ENCODE peak calls at places on chromosomes 4 and X, in five cellular contexts. C is right atrium auricular region; W is fibroblast of lung; U is naive thymus-derived CD4-positive, alpha-beta T cell; P is DND-41. T is an unnamed sample.

GRCh38 chrX:131734621-131735020 is 190.7 kb downstream of the OR13H1 start:
- DNase-seq in C (no peak), W (peak; percentile 61), U (peak; percentile 88), P (no peak), T (peak; percentile 82)

GRCh38 chrX:70998402-70999027 is 67.6 kb upstream of the SLC7A3 start:
- DNase-seq in C (no peak), W (peak; percentile 65), U (peak; percentile 24), P (peak; percentile 10), T (peak; percentile 28)

GRCh38 chr4:8176547-8177399 is 18.2 kb upstream of the ABLIM2 start:
- DNase-seq in C (peak; percentile 72), W (peak; percentile 38), U (peak; percentile 51), P (peak; percentile 73), T (no peak)

GRCh38 chrX:70769659-70770232 is 138.8 kb downstream of the TEX11 start:
- DNase-seq in C (no peak), W (no peak), U (peak; percentile 0), P (no peak), T (peak; percentile 22)

GRCh38 chrX:100358766-100359165 is 51.3 kb downstream of the PCDH19 start:
- DNase-seq in C (no peak), W (no peak), U (no peak), P (no peak), T (no peak)

GRCh38 chr4:180150818-180151217 is 2092.4 kb upstream of the TENM3 start:
- DNase-seq in C (no peak), W (no peak), U (no peak), P (no peak), T (no peak)

GRCh38 chr4:88610771-88611170 is 18.5 kb downstream of the HERC3 start:
- DNase-seq in C (peak; percentile 81), W (peak; percentile 90), U (no peak), P (no peak), T (no peak)

GRCh38 chr4:104967034-104967401 is 179.7 kb upstream of the TET2 start:
- DNase-seq in C (no peak), W (no peak), U (no peak), P (no peak), T (no peak)

GRCh38 chr4:142875117-142875516 is 29.0 kb upstream of the INPP4B start:
- DNase-seq in C (no peak), W (no peak), U (no peak), P (no peak), T (no peak)

GRCh38 chrX:109774136-109774535 is 41.1 kb upstream of the ACSL4 start:
- DNase-seq in C (no peak), W (no peak), U (no peak), P (no peak), T (no peak)

GRCh38 chr4:167524091-167524490 is 289.8 kb upstream of the SPOCK3 start:
- DNase-seq in C (no peak), W (no peak), U (no peak), P (no peak), T (no peak)
- H3K27ac ChIP-seq in C (no peak overlapping the region), W (no peak overlapping the region), U (no peak overlapping the region), P (no peak overlapping the region), T (no peak overlapping the region)

GRCh38 chr4:2787230-2788100 is 5.4 kb upstream of the SH3BP2 start:
- DNase-seq in C (no peak), W (no peak), U (peak; percentile 57), P (no peak), T (peak; percentile 55)
- H3K4me1 ChIP-seq in C (peaks cover 55% of the 10 kb centered on the region), W (peaks cover 3% of the 10 kb centered on the region), U (peaks cover 25% of the 10 kb centered on the region), P (peaks cover 5% of the 10 kb centered on the region), T (peaks cover 35% of the 10 kb centered on the region)

GRCh38 chr4:38128478-38129451 is 168.6 kb downstream of the PTTG2 start:
- DNase-seq in C (peak; percentile 65), W (peak; percentile 56), U (peak; percentile 21), P (no peak), T (peak; percentile 64)
- H3K4me3 ChIP-seq in C (no peak overlapping the region), W (no peak overlapping the region), U (no peak overlapping the region), P (no peak overlapping the region), T (peak overlapping the region; percentile 30)

GRCh38 chr4:146508229-146508939 is 13.4 kb downstream of the SLC10A7 start:
- DNase-seq in C (no peak), W (no peak), U (no peak), P (no peak), T (no peak)

GRCh38 chr4:146507607-146508006 is 14.1 kb downstream of the SLC10A7 start:
- DNase-seq in C (no peak), W (no peak), U (no peak), P (no peak), T (no peak)

GRCh38 chr4:146511381-146511780 is 10.4 kb downstream of the SLC10A7 start:
- DNase-seq in C (no peak), W (no peak), U (no peak), P (no peak), T (no peak)

GRCh38 chr4:146513548-146513947 is 8.2 kb downstream of the SLC10A7 start:
- DNase-seq in C (no peak), W (no peak), U (no peak), P (no peak), T (no peak)

DNA sequence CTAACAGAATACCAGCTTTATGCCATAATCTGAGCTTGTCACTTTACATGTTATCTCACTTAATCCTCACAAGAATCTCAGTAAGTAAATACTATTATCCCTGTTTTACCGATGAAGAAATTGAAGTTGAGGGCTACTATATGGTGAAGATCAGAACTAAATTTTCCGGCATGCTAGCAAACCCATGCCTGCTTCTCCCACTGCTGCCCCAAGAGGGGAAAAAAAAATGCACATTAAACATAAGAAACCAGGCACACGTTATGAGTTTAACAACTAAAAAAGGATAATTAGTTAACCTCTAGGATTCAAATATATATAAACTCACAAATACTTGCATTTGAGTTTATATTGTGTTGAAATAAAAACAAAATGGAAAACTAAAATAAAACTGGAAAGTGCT is 10.8 kb downstream of the SLC10A7 start:
- DNase-seq in C (no peak), W (no peak), U (no peak), P (no peak), T (no peak)
- H3K27ac ChIP-seq in C (no peak overlapping the region), W (no peak overlapping the region), U (no peak overlapping the region), P (no peak overlapping the region), T (no peak overlapping the region)

GRCh38 chrX:55742649-55743048 is 25.1 kb downstream of the RRAGB start:
- DNase-seq in C (no peak), W (no peak), U (no peak), P (no peak), T (no peak)

GRCh38 chrX:55738969-55739368 is 21.4 kb downstream of the RRAGB start:
- DNase-seq in C (no peak), W (no peak), U (no peak), P (no peak), T (no peak)
- H3K4me1 ChIP-seq in C (no peaks in the 10 kb centered on the region), W (no peaks in the 10 kb centered on the region), U (no peaks in the 10 kb centered on the region), P (no peaks in the 10 kb centered on the region), T (no peaks in the 10 kb centered on the region)

DNA sequence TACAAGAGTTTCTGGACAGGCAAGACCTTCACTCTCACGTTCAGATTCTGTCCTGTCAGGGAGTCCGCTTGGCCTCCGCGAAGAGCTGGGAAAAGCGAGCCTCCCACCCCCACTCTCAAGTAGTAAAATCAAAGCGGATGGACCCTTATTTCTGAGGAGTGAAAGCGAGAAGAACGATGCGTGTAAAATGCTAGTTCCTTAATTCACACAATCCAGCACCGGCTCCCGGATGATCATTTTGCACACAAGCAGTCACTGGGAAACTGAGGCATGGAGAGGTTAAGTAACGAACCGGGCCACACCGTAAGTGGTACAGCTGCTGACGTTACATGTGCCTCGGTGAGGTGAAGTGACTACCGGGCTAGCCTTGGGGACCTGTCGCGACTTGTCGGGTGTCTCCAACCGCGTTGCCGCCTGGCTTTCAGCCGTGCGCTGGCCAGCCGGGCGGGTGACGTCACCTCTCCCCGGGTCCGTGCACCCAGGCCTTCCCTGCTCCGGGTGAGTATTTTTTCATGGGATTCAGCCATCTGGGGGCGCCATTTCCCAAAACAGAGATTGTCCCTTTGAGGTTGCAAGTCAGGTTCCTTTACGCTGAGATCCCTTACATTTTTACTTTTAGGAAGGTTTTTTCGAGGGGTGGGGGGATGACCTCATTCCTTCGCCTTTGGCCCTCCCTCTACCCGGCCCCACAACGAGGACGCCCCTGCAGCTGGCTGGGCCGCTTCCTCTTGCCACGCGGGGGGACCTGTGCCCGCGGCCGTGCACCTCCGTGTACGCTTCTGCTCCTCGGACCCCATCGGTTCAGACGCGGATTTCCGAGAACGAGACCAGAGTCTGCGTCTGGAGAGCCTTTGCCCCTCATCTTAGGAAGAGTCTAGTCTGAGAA is 3.4 kb upstream of the SFRP2 start:
- DNase-seq in C (peak; percentile 75), W (peak; percentile 22), U (no peak), P (no peak), T (peak; percentile 4)
- H3K4me3 ChIP-seq in C (peak overlapping the region; percentile 38), W (no peak overlapping the region), U (peak overlapping the region; percentile 38), P (no peak overlapping the region), T (no peak overlapping the region)

DNA sequence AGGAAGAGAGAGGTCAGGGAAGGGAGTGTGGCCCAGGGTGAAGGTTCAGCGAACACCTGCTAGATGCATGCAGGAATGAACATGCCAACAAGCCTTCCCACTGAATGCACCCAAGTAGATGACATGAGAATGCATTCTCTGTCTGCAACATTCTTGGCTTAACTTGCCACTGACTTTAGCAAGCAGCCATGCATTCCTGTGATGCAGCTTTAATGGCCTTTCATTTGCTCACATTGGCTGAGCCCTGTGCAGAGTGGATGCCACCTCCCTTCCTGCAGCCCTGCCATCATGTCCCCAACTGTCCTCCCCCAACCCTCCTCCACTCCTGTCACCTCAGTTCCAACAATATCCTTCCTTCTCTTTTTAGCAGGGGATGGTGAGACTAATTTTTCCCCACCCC is 25.3 kb upstream of the MTNR1A start:
- DNase-seq in C (no peak), W (no peak), U (no peak), P (no peak), T (no peak)
- H3K27ac ChIP-seq in C (no peak overlapping the region), W (no peak overlapping the region), U (no peak overlapping the region), P (no peak overlapping the region), T (no peak overlapping the region)

DNA sequence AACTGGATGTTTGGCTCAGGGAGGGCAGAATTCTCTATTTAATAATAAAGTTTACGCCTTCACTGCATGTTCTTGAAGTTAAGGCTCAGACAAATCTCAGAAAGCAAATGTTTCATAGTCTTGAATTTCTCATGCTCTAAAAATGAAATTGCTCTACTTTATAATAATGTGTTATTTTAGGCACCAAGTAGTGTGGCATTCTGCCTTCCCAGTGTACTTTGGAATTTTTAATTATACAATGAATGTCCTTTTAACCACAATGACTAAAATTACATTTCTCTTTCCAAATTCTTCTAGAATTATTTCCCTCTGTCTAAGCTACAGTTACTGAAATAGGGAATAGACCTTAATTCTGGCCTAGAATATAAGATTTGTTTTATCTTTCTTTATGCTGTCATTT is 97.9 kb upstream of the PDE5A start:
- DNase-seq in C (no peak), W (peak; percentile 79), U (no peak), P (no peak), T (no peak)
- H3K4me1 ChIP-seq in C (peaks cover 27% of the 10 kb centered on the region), W (peaks cover 23% of the 10 kb centered on the region), U (no peaks in the 10 kb centered on the region), P (no peaks in the 10 kb centered on the region), T (no peaks in the 10 kb centered on the region)

T was measured in CD4-positive, CD25-positive, alpha-beta regulatory T cell.